ENCODE peak calls at places on chromosomes 11 and 22, in nine cellular contexts. One of them, this sample, is unnamed.
A peak's percentile ranks its signal among the peaks of the same experiment; 100 is the strongest.

GRCh38 chr11:64848214-64848778 is 3.8 kb upstream of the CDC42BPG start:
- DNase-seq in CD4-positive, CD25-positive, alpha-beta regulatory T cell: no peak
- DNase-seq in brain microvascular endothelial cell: no peak
- DNase-seq in psoas muscle: no peak
- DNase-seq in A549: no peak
- DNase-seq in heart left ventricle: no peak
- DNase-seq in coronary artery: no peak
- DNase-seq in fibroblast of lung: no peak
- DNase-seq in tibial nerve: no peak
- DNase-seq in this sample: no peak

GRCh38 chr11:23846902-23847422 is 649.9 kb upstream of the LUZP2 start:
- DNase-seq in heart left ventricle: no peak
- DNase-seq in CD4-positive, CD25-positive, alpha-beta regulatory T cell: no peak
- DNase-seq in tibial nerve: no peak
- DNase-seq in coronary artery: no peak
- DNase-seq in psoas muscle: no peak
- DNase-seq in A549: no peak
- DNase-seq in brain microvascular endothelial cell: no peak
- DNase-seq in fibroblast of lung: no peak
- DNase-seq in this sample: no peak

GRCh38 chr11:113305440-113306336 is 8.7 kb upstream of the TTC12 start:
- DNase-seq in tibial nerve: peak; percentile 73
- DNase-seq in psoas muscle: peak; percentile 87
- DNase-seq in coronary artery: no peak
- DNase-seq in fibroblast of lung: peak; percentile 37
- DNase-seq in heart left ventricle: peak; percentile 58
- DNase-seq in brain microvascular endothelial cell: peak; percentile 46
- DNase-seq in CD4-positive, CD25-positive, alpha-beta regulatory T cell: peak; percentile 70
- DNase-seq in A549: peak; percentile 42
- DNase-seq in this sample: peak; percentile 82

GRCh38 chr11:88284306-88285057 is 53.1 kb downstream of the CTSC start:
- DNase-seq in tibial nerve: no peak
- DNase-seq in A549: no peak
- DNase-seq in CD4-positive, CD25-positive, alpha-beta regulatory T cell: no peak
- DNase-seq in psoas muscle: no peak
- DNase-seq in heart left ventricle: no peak
- DNase-seq in brain microvascular endothelial cell: no peak
- DNase-seq in fibroblast of lung: no peak
- DNase-seq in coronary artery: no peak
- DNase-seq in this sample: no peak

GRCh38 chr11:693415-693831 is 1.6 kb downstream of the DEAF1 start:
- DNase-seq in psoas muscle: no peak
- DNase-seq in fibroblast of lung: no peak
- DNase-seq in CD4-positive, CD25-positive, alpha-beta regulatory T cell: no peak
- DNase-seq in A549: no peak
- DNase-seq in coronary artery: no peak
- DNase-seq in brain microvascular endothelial cell: no peak
- DNase-seq in tibial nerve: no peak
- DNase-seq in heart left ventricle: no peak
- DNase-seq in this sample: no peak

GRCh38 chr11:60915250-60915914 is 1.4 kb downstream of the TMEM109 start:
- DNase-seq in CD4-positive, CD25-positive, alpha-beta regulatory T cell: peak; percentile 92
- DNase-seq in brain microvascular endothelial cell: peak; percentile 36
- DNase-seq in fibroblast of lung: peak; percentile 61
- DNase-seq in A549: peak; percentile 69
- DNase-seq in coronary artery: no peak
- DNase-seq in heart left ventricle: peak; percentile 58
- DNase-seq in psoas muscle: peak; percentile 81
- DNase-seq in tibial nerve: peak; percentile 45
- DNase-seq in this sample: no peak

GRCh38 chr11:96097844-96098421 is 174.0 kb upstream of the MTMR2 start:
- DNase-seq in brain microvascular endothelial cell: no peak
- DNase-seq in tibial nerve: no peak
- DNase-seq in A549: no peak
- DNase-seq in fibroblast of lung: peak; percentile 57
- DNase-seq in heart left ventricle: no peak
- DNase-seq in coronary artery: no peak
- DNase-seq in CD4-positive, CD25-positive, alpha-beta regulatory T cell: no peak
- DNase-seq in psoas muscle: no peak
- DNase-seq in this sample: no peak

GRCh38 chr11:49208006-49208721 is at the start of gene FOLH1:
- DNase-seq in coronary artery: peak; percentile 75
- DNase-seq in fibroblast of lung: no peak
- DNase-seq in brain microvascular endothelial cell: no peak
- DNase-seq in tibial nerve: peak; percentile 6
- DNase-seq in psoas muscle: peak; percentile 54
- DNase-seq in A549: peak; percentile 2
- DNase-seq in CD4-positive, CD25-positive, alpha-beta regulatory T cell: no peak
- DNase-seq in heart left ventricle: peak; percentile 21
- DNase-seq in this sample: peak; percentile 62

GRCh38 chr11:3808846-3809623 is 675 bp downstream of the PGAP2 start:
- DNase-seq in psoas muscle: no peak
- DNase-seq in brain microvascular endothelial cell: no peak
- DNase-seq in A549: peak; percentile 91
- DNase-seq in coronary artery: no peak
- DNase-seq in CD4-positive, CD25-positive, alpha-beta regulatory T cell: peak; percentile 82
- DNase-seq in fibroblast of lung: peak; percentile 43
- DNase-seq in tibial nerve: no peak
- DNase-seq in heart left ventricle: no peak
- DNase-seq in this sample: peak; percentile 67

GRCh38 chr11:19597876-19598275 is 114.8 kb upstream of the NAV2 start:
- DNase-seq in A549: no peak
- DNase-seq in fibroblast of lung: peak; percentile 29
- DNase-seq in tibial nerve: no peak
- DNase-seq in CD4-positive, CD25-positive, alpha-beta regulatory T cell: no peak
- DNase-seq in heart left ventricle: no peak
- DNase-seq in psoas muscle: peak; percentile 59
- DNase-seq in coronary artery: peak; percentile 73
- DNase-seq in brain microvascular endothelial cell: no peak
- DNase-seq in this sample: no peak

GRCh38 chr22:46958649-46959048 is 196.2 kb downstream of the TBC1D22A start:
- DNase-seq in brain microvascular endothelial cell: no peak
- DNase-seq in CD4-positive, CD25-positive, alpha-beta regulatory T cell: no peak
- DNase-seq in tibial nerve: no peak
- DNase-seq in fibroblast of lung: no peak
- DNase-seq in coronary artery: no peak
- DNase-seq in A549: no peak
- DNase-seq in psoas muscle: no peak
- DNase-seq in heart left ventricle: no peak
- DNase-seq in this sample: no peak

GRCh38 chr11:444397-445144 is 2.8 kb upstream of the ANO9 start:
- DNase-seq in CD4-positive, CD25-positive, alpha-beta regulatory T cell: no peak
- DNase-seq in coronary artery: no peak
- DNase-seq in brain microvascular endothelial cell: no peak
- DNase-seq in tibial nerve: no peak
- DNase-seq in A549: no peak
- DNase-seq in heart left ventricle: no peak
- DNase-seq in fibroblast of lung: peak; percentile 34
- DNase-seq in psoas muscle: peak; percentile 21
- DNase-seq in this sample: no peak

GRCh38 chr22:30365891-30366290 is 9.1 kb downstream of the CCDC157 start:
- DNase-seq in tibial nerve: no peak
- DNase-seq in brain microvascular endothelial cell: no peak
- DNase-seq in A549: no peak
- DNase-seq in heart left ventricle: no peak
- DNase-seq in psoas muscle: no peak
- DNase-seq in CD4-positive, CD25-positive, alpha-beta regulatory T cell: no peak
- DNase-seq in fibroblast of lung: no peak
- DNase-seq in coronary artery: no peak
- DNase-seq in this sample: no peak

GRCh38 chr11:22192289-22192641 is 620 bp upstream of the ANO5 start:
- DNase-seq in brain microvascular endothelial cell: no peak
- DNase-seq in coronary artery: no peak
- DNase-seq in heart left ventricle: peak; percentile 19
- DNase-seq in A549: peak; percentile 66
- DNase-seq in psoas muscle: no peak
- DNase-seq in tibial nerve: no peak
- DNase-seq in CD4-positive, CD25-positive, alpha-beta regulatory T cell: no peak
- DNase-seq in fibroblast of lung: peak; percentile 0
- DNase-seq in this sample: no peak

GRCh38 chr22:31286360-31287255 is 5.7 kb downstream of the PIK3IP1 start:
- DNase-seq in brain microvascular endothelial cell: no peak
- DNase-seq in psoas muscle: no peak
- DNase-seq in tibial nerve: peak; percentile 55
- DNase-seq in coronary artery: no peak
- DNase-seq in A549: no peak
- DNase-seq in CD4-positive, CD25-positive, alpha-beta regulatory T cell: peak; percentile 94
- DNase-seq in fibroblast of lung: no peak
- DNase-seq in heart left ventricle: no peak
- DNase-seq in this sample: no peak

GRCh38 chr22:42676059-42676607 is 26.9 kb upstream of the CYB5R3 start:
- DNase-seq in coronary artery: no peak
- DNase-seq in tibial nerve: no peak
- DNase-seq in CD4-positive, CD25-positive, alpha-beta regulatory T cell: no peak
- DNase-seq in A549: no peak
- DNase-seq in fibroblast of lung: no peak
- DNase-seq in psoas muscle: no peak
- DNase-seq in brain microvascular endothelial cell: no peak
- DNase-seq in heart left ventricle: no peak
- DNase-seq in this sample: no peak

GRCh38 chr11:61963282-61964057 is 4.0 kb downstream of the FTH1 start:
- DNase-seq in psoas muscle: no peak
- DNase-seq in fibroblast of lung: no peak
- DNase-seq in coronary artery: no peak
- DNase-seq in CD4-positive, CD25-positive, alpha-beta regulatory T cell: peak; percentile 44
- DNase-seq in brain microvascular endothelial cell: no peak
- DNase-seq in A549: no peak
- DNase-seq in heart left ventricle: no peak
- DNase-seq in tibial nerve: peak; percentile 70
- DNase-seq in this sample: no peak

GRCh38 chr11:23313001-23313400 is 452.7 kb upstream of the CCDC179 start:
- DNase-seq in brain microvascular endothelial cell: no peak
- DNase-seq in psoas muscle: no peak
- DNase-seq in tibial nerve: no peak
- DNase-seq in fibroblast of lung: peak; percentile 70
- DNase-seq in CD4-positive, CD25-positive, alpha-beta regulatory T cell: no peak
- DNase-seq in A549: no peak
- DNase-seq in coronary artery: no peak
- DNase-seq in heart left ventricle: no peak
- DNase-seq in this sample: no peak

GRCh38 chr11:127332896-127333295 is 332.3 kb upstream of the KIRREL3 start:
- DNase-seq in brain microvascular endothelial cell: no peak
- DNase-seq in A549: no peak
- DNase-seq in heart left ventricle: no peak
- DNase-seq in fibroblast of lung: no peak
- DNase-seq in CD4-positive, CD25-positive, alpha-beta regulatory T cell: no peak
- DNase-seq in psoas muscle: no peak
- DNase-seq in tibial nerve: no peak
- DNase-seq in coronary artery: no peak
- DNase-seq in this sample: no peak

GRCh38 chr11:127334466-127334865 is 333.9 kb upstream of the KIRREL3 start:
- DNase-seq in coronary artery: no peak
- DNase-seq in fibroblast of lung: no peak
- DNase-seq in brain microvascular endothelial cell: no peak
- DNase-seq in tibial nerve: no peak
- DNase-seq in CD4-positive, CD25-positive, alpha-beta regulatory T cell: no peak
- DNase-seq in A549: no peak
- DNase-seq in heart left ventricle: no peak
- DNase-seq in psoas muscle: no peak
- DNase-seq in this sample: no peak

DNA sequence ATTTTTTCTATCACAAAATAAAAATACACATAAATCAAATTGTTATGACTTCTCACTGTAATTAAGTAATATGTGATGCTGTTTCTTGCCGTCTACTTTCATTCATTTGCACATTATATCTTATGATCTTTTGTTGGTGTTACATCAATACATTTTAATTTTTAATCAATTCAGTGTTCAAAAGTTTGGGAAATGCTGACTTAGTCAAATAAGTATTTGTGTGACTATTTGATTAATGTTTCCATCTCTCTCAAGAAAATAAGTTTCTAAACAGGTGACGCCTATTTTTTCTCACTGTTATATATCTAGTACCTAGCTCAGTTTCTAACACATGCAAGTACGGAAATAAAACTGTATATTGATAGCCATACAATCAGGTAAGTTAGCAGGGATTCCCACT is 329.5 kb upstream of the KIRREL3 start:
- DNase-seq in heart left ventricle: no peak
- DNase-seq in A549: no peak
- DNase-seq in fibroblast of lung: no peak
- DNase-seq in brain microvascular endothelial cell: no peak
- DNase-seq in coronary artery: no peak
- DNase-seq in psoas muscle: no peak
- DNase-seq in tibial nerve: no peak
- DNase-seq in CD4-positive, CD25-positive, alpha-beta regulatory T cell: no peak
- DNase-seq in this sample: no peak
- H3K4me3 ChIP-seq in heart left ventricle: no peak overlapping the region
- H3K4me3 ChIP-seq in A549: no peak overlapping the region
- H3K4me3 ChIP-seq in fibroblast of lung: no peak overlapping the region
- H3K4me3 ChIP-seq in brain microvascular endothelial cell: no peak overlapping the region
- H3K4me3 ChIP-seq in coronary artery: no peak overlapping the region
- H3K4me3 ChIP-seq in psoas muscle: no peak overlapping the region
- H3K4me3 ChIP-seq in tibial nerve: no peak overlapping the region
- H3K4me3 ChIP-seq in CD4-positive, CD25-positive, alpha-beta regulatory T cell: no peak overlapping the region
- H3K4me3 ChIP-seq in this sample: no peak overlapping the region

GRCh38 chr11:76224461-76225121 is 18.3 kb upstream of the WNT11 start:
- DNase-seq in psoas muscle: peak; percentile 44
- DNase-seq in tibial nerve: no peak
- DNase-seq in coronary artery: no peak
- DNase-seq in CD4-positive, CD25-positive, alpha-beta regulatory T cell: no peak
- DNase-seq in brain microvascular endothelial cell: no peak
- DNase-seq in heart left ventricle: no peak
- DNase-seq in fibroblast of lung: no peak
- DNase-seq in A549: no peak
- DNase-seq in this sample: no peak
- H3K27ac ChIP-seq in psoas muscle: peak overlapping the region; percentile 84
- H3K27ac ChIP-seq in tibial nerve: no peak overlapping the region
- H3K27ac ChIP-seq in coronary artery: no peak overlapping the region
- H3K27ac ChIP-seq in CD4-positive, CD25-positive, alpha-beta regulatory T cell: no peak overlapping the region
- H3K27ac ChIP-seq in brain microvascular endothelial cell: no peak overlapping the region
- H3K27ac ChIP-seq in heart left ventricle: no peak overlapping the region
- H3K27ac ChIP-seq in fibroblast of lung: no peak overlapping the region
- H3K27ac ChIP-seq in A549: no peak overlapping the region
- H3K27ac ChIP-seq in this sample: no peak overlapping the region

GRCh38 chr22:23144926-23145906 is at the start of gene RAB36:
- DNase-seq in CD4-positive, CD25-positive, alpha-beta regulatory T cell: peak; percentile 92
- DNase-seq in tibial nerve: peak; percentile 98
- DNase-seq in psoas muscle: peak; percentile 96
- DNase-seq in fibroblast of lung: peak; percentile 99
- DNase-seq in A549: peak; percentile 90
- DNase-seq in coronary artery: peak; percentile 99
- DNase-seq in heart left ventricle: peak; percentile 94
- DNase-seq in brain microvascular endothelial cell: peak; percentile 100
- DNase-seq in this sample: peak; percentile 93
- H3K4me3 ChIP-seq in CD4-positive, CD25-positive, alpha-beta regulatory T cell: peak within 1 kb of the TSS; percentile 67
- H3K4me3 ChIP-seq in tibial nerve: peak within 1 kb of the TSS; percentile 45
- H3K4me3 ChIP-seq in psoas muscle: peak within 1 kb of the TSS; percentile 57
- H3K4me3 ChIP-seq in fibroblast of lung: peak within 1 kb of the TSS; percentile 49
- H3K4me3 ChIP-seq in A549: peak within 1 kb of the TSS; percentile 56
- H3K4me3 ChIP-seq in coronary artery: peak within 1 kb of the TSS; percentile 69
- H3K4me3 ChIP-seq in heart left ventricle: peak within 1 kb of the TSS; percentile 19
- H3K4me3 ChIP-seq in brain microvascular endothelial cell: peak within 1 kb of the TSS; percentile 64
- H3K4me3 ChIP-seq in this sample: peak within 1 kb of the TSS; percentile 10

DNA sequence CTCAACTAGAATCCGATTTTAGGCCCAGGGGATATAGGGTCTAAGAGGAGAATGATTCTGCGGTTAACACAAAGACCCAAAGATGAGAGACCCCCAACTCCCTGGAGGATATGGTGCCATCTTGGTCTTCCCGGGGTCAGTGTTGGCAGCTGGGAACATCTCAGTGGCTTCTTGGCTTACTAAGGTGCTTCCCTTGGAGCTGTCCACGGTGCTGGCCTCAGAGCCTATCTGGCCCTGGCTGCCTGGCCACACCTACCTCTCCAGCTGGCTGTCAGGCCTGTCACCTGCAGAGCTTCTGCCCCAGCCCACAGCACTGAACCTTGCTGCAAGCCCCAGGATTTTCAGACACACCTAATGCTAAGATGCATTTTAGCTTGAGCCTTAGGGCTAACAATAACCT is 70.7 kb upstream of the THY1 start:
- DNase-seq in fibroblast of lung: peak; percentile 25
- DNase-seq in coronary artery: no peak
- DNase-seq in A549: no peak
- DNase-seq in heart left ventricle: no peak
- DNase-seq in CD4-positive, CD25-positive, alpha-beta regulatory T cell: no peak
- DNase-seq in psoas muscle: no peak
- DNase-seq in tibial nerve: no peak
- DNase-seq in brain microvascular endothelial cell: peak; percentile 10
- DNase-seq in this sample: peak; percentile 54
- H3K27ac ChIP-seq in fibroblast of lung: no peak overlapping the region
- H3K27ac ChIP-seq in coronary artery: no peak overlapping the region
- H3K27ac ChIP-seq in A549: no peak overlapping the region
- H3K27ac ChIP-seq in heart left ventricle: no peak overlapping the region
- H3K27ac ChIP-seq in CD4-positive, CD25-positive, alpha-beta regulatory T cell: no peak overlapping the region
- H3K27ac ChIP-seq in psoas muscle: no peak overlapping the region
- H3K27ac ChIP-seq in tibial nerve: no peak overlapping the region
- H3K27ac ChIP-seq in brain microvascular endothelial cell: no peak overlapping the region
- H3K27ac ChIP-seq in this sample: no peak overlapping the region